ENCODE peak calls at places on chromosomes 6 and 20, in eight cellular contexts. F, P, S, C, A, E, T and B are unnamed samples.

GRCh38 chr6:34957184-34957904 is 68.3 kb downstream of the ANKS1A start:
- ATAC-seq in T (no peak), E (no peak), P (no peak), A (no peak), S (no peak), F (no peak), C (no peak), B (no peak)

GRCh38 chr20:2914160-2914559 is 40.9 kb downstream of the PTPRA start:
- ATAC-seq in T (no peak), P (peak), A (no peak), C (no peak), E (peak), S (peak), F (no peak), B (no peak)

GRCh38 chr6:116059713-116060571 is 749 bp downstream of the FRK start:
- ATAC-seq in E (peak), S (peak), C (peak), P (peak), T (no peak), F (no peak), A (no peak), B (peak)

GRCh38 chr20:20051767-20052073 is 546 bp downstream of the CRNKL1 start:
- ATAC-seq in A (peak), P (peak), T (peak), C (no peak), E (peak), F (peak), S (peak), B (no peak)

GRCh38 chr6:36580184-36580526 is 14.0 kb upstream of the SRSF3 start:
- ATAC-seq in E (no peak), A (no peak), P (no peak), F (no peak), S (no peak), T (no peak), C (no peak), B (no peak)

GRCh38 chr6:158560787-158561246 is 926 bp downstream of the TMEM181 start:
- ATAC-seq in T (no peak), F (no peak), A (no peak), S (peak), E (no peak), C (no peak), P (peak), B (no peak)

GRCh38 chr20:12237772-12238171 is 320.1 kb downstream of the BTBD3 start:
- ATAC-seq in S (no peak), F (no peak), T (no peak), A (no peak), P (no peak), E (no peak), C (no peak), B (no peak)

GRCh38 chr6:3412779-3413500 is 43.9 kb downstream of the SLC22A23 start:
- ATAC-seq in F (no peak), T (no peak), S (no peak), E (no peak), C (no peak), A (no peak), P (no peak), B (no peak)

GRCh38 chr6:13715444-13715883 is 3.8 kb upstream of the RANBP9 start:
- ATAC-seq in A (peak), T (no peak), E (no peak), P (no peak), S (no peak), C (no peak), F (no peak), B (no peak)

GRCh38 chr20:60381643-60382400 is 423.6 kb downstream of the CDH26 start:
- ATAC-seq in S (no peak), A (no peak), E (no peak), T (no peak), C (no peak), F (no peak), P (peak), B (no peak)

GRCh38 chr20:44424039-44424495 is 51.6 kb upstream of the TTPAL start:
- ATAC-seq in A (no peak), F (no peak), E (no peak), C (no peak), S (no peak), T (no peak), P (no peak), B (no peak)

GRCh38 chr6:148329568-148330299 is 12.9 kb upstream of the SASH1 start:
- ATAC-seq in P (peak), E (no peak), F (no peak), A (no peak), T (no peak), C (no peak), S (no peak), B (peak)

GRCh38 chr6:45741437-45742166 is 274.1 kb downstream of the CLIC5 start:
- ATAC-seq in P (peak), T (no peak), S (no peak), E (no peak), F (peak), C (peak), A (peak), B (peak)

GRCh38 chr6:142913036-142913510 is 31.9 kb downstream of the HIVEP2 start:
- ATAC-seq in C (no peak), S (no peak), F (peak), T (peak), E (no peak), P (no peak), A (peak), B (no peak)

GRCh38 chr6:35435075-35435837 is 16.9 kb upstream of the FANCE start:
- ATAC-seq in C (peak), A (no peak), F (peak), T (no peak), E (peak), S (peak), P (no peak), B (no peak)

GRCh38 chr6:43499028-43499815 is 10.9 kb downstream of the LRRC73 start:
- ATAC-seq in T (no peak), E (no peak), S (no peak), F (no peak), A (no peak), C (peak), P (no peak), B (peak)

GRCh38 chr20:16472045-16472872 is 101.0 kb downstream of the KIF16B start:
- ATAC-seq in F (no peak), A (no peak), T (no peak), P (no peak), C (no peak), E (no peak), S (peak), B (no peak)

GRCh38 chr6:45419574-45420082 is 41.9 kb upstream of the SUPT3H start:
- ATAC-seq in S (peak), C (no peak), A (peak), P (peak), T (peak), F (peak), E (peak), B (no peak)

GRCh38 chr6:139743629-139744028 is 369.2 kb upstream of the CITED2 start:
- ATAC-seq in S (peak), T (no peak), C (no peak), A (no peak), P (peak), F (no peak), E (peak), B (peak)

GRCh38 chr6:82959385-82959941 is 106.2 kb downstream of the UBE3D start:
- ATAC-seq in C (no peak), A (no peak), T (no peak), E (no peak), F (no peak), P (peak), S (no peak), B (no peak)

GRCh38 chr6:4930025-4930692 is 73.7 kb downstream of the RPP40 start:
- ATAC-seq in T (no peak), S (no peak), P (no peak), F (no peak), E (no peak), C (no peak), A (no peak), B (no peak)

GRCh38 chr20:41671143-41671542 is 53.0 kb upstream of the CHD6 start:
- ATAC-seq in T (no peak), A (no peak), S (no peak), P (no peak), F (no peak), E (no peak), C (no peak), B (no peak)

GRCh38 chr6:132584698-132585097 is 4.8 kb downstream of the TAAR5 start:
- ATAC-seq in P (no peak), T (no peak), F (no peak), C (no peak), A (no peak), S (no peak), E (no peak), B (no peak)

GRCh38 chr6:116392158-116393032 is 21.6 kb downstream of the DSE start:
- ATAC-seq in A (peak), F (peak), T (peak), S (no peak), P (peak), E (no peak), C (no peak), B (no peak)

GRCh38 chr6:399785-400517 is 8.4 kb downstream of the IRF4 start:
- ATAC-seq in E (no peak), T (peak), C (no peak), P (peak), A (peak), S (no peak), F (peak), B (no peak)

GRCh38 chr20:52179331-52180166 is 12.0 kb downstream of the ZFP64 start:
- ATAC-seq in C (no peak), F (no peak), T (no peak), S (no peak), P (no peak), A (peak), E (no peak), B (no peak)

GRCh38 chr6:144327081-144327480 is 41.9 kb downstream of the UTRN start:
- ATAC-seq in F (no peak), C (peak), A (no peak), S (peak), T (no peak), P (no peak), E (no peak), B (peak)

GRCh38 chr6:24497254-24497989 is 2.7 kb downstream of the ALDH5A1 start:
- ATAC-seq in P (no peak), F (no peak), C (no peak), E (no peak), T (no peak), S (no peak), A (no peak), B (no peak)

GRCh38 chr20:41138527-41139226 is 1.3 kb downstream of the PLCG1 start:
- ATAC-seq in T (peak), C (no peak), F (peak), A (peak), P (no peak), S (no peak), E (no peak), B (no peak)

GRCh38 chr6:160428069-160428430 is 79.9 kb downstream of the SLC22A3 start:
- ATAC-seq in P (no peak), T (no peak), C (peak), F (no peak), A (no peak), E (no peak), S (peak), B (no peak)

GRCh38 chr6:112205521-112206458 is 48.6 kb downstream of the LAMA4 start:
- ATAC-seq in F (no peak), C (no peak), A (no peak), P (no peak), E (no peak), S (no peak), T (no peak), B (no peak)

GRCh38 chr20:23084845-23085355 is 1.2 kb downstream of the CD93 start:
- ATAC-seq in T (no peak), F (no peak), C (no peak), P (no peak), E (no peak), S (no peak), A (no peak), B (peak)